ENCODE peak calls at places on chromosome 12, in six cellular contexts. S is PC-3, C is cardiac muscle cell, K is psoas muscle, Y is PC-9, P is HCT116. G is an unnamed sample.

GRCh38 chr12:9049520-9050133 is 60.3 kb downstream of the KLRG1 start:
- DNase-seq in S (peak; percentile 56), C (peak; percentile 56), K (no peak), Y (peak; percentile 34), P (peak; percentile 48), G (peak; percentile 11)

GRCh38 chr12:19946549-19946948 is 421.8 kb upstream of the PDE3A start:
- DNase-seq in S (peak; percentile 62), C (no peak), K (no peak), Y (no peak), P (no peak), G (peak; percentile 81)

GRCh38 chr12:118190266-118190665 is 54.3 kb downstream of the PEBP1 start:
- DNase-seq in S (no peak), C (peak; percentile 15), K (no peak), Y (no peak), P (no peak), G (no peak)

GRCh38 chr12:45498645-45499044 is 230.9 kb upstream of the ARID2 start:
- DNase-seq in S (no peak), C (no peak), K (no peak), Y (no peak), P (no peak), G (no peak)

GRCh38 chr12:70637686-70638085 is 457 bp upstream of the PTPRB start:
- DNase-seq in S (peak; percentile 23), C (no peak), K (no peak), Y (no peak), P (no peak), G (no peak)

GRCh38 chr12:111446044-111446581 is 40.4 kb downstream of the SH2B3 start:
- DNase-seq in S (no peak), C (no peak), K (no peak), Y (no peak), P (no peak), G (peak; percentile 30)

GRCh38 chr12:53989227-53990113 is 4.5 kb downstream of the HOXC10 start:
- DNase-seq in S (peak; percentile 77), C (peak; percentile 45), K (no peak), Y (peak; percentile 59), P (no peak), G (no peak)

GRCh38 chr12:101051901-101052550 is 158.0 kb downstream of the SLC5A8 start:
- DNase-seq in S (peak; percentile 81), C (no peak), K (no peak), Y (no peak), P (peak; percentile 88), G (peak; percentile 16)

GRCh38 chr12:62799126-62799736 is 135.7 kb downstream of the PPM1H start:
- DNase-seq in S (peak; percentile 87), C (peak; percentile 83), K (no peak), Y (peak; percentile 52), P (peak; percentile 48), G (peak; percentile 43)

GRCh38 chr12:93908846-93909592 is 231.8 kb downstream of the CRADD start:
- DNase-seq in S (peak; percentile 75), C (no peak), K (peak; percentile 42), Y (peak; percentile 37), P (no peak), G (no peak)

GRCh38 chr12:25496098-25496587 is 56.9 kb downstream of the LMNTD1 start:
- DNase-seq in S (no peak), C (no peak), K (no peak), Y (no peak), P (no peak), G (no peak)

GRCh38 chr12:25764409-25764808 is 194.1 kb upstream of the RASSF8 start:
- DNase-seq in S (no peak), C (no peak), K (no peak), Y (no peak), P (no peak), G (no peak)

GRCh38 chr12:113252494-113252893 is 31.2 kb downstream of the TPCN1 start:
- DNase-seq in S (no peak), C (no peak), K (no peak), Y (no peak), P (no peak), G (no peak)

GRCh38 chr12:117356048-117356447 is 5.4 kb downstream of the NOS1 start:
- DNase-seq in S (peak; percentile 89), C (no peak), K (no peak), Y (no peak), P (no peak), G (no peak)

GRCh38 chr12:96420255-96420930 is 20.2 kb upstream of the CDK17 start:
- DNase-seq in S (no peak), C (no peak), K (no peak), Y (no peak), P (no peak), G (no peak)

GRCh38 chr12:49970658-49971057 is 2.1 kb upstream of the AQP6 start:
- DNase-seq in S (no peak), C (no peak), K (no peak), Y (no peak), P (no peak), G (no peak)

GRCh38 chr12:57735952-57736742 is 2.4 kb downstream of the AGAP2 start:
- DNase-seq in S (peak; percentile 45), C (peak; percentile 44), K (no peak), Y (peak; percentile 24), P (no peak), G (no peak)
- TF ChIP-seq CTCF in S (peak; percentile 44), C (peak; percentile 40), K (no peak), Y (no peak), P (no peak), G (peak; percentile 51)

GRCh38 chr12:34341362-34341733 is 319.1 kb downstream of the ALG10 start:
- DNase-seq in S (no peak), C (no peak), K (no peak), Y (no peak), P (no peak), G (no peak)

GRCh38 chr12:34336619-34337465 is 314.5 kb downstream of the ALG10 start:
- DNase-seq in S (no peak), C (no peak), K (no peak), Y (no peak), P (no peak), G (no peak)

GRCh38 chr12:34339922-34340321 is 317.6 kb downstream of the ALG10 start:
- DNase-seq in S (no peak), C (no peak), K (no peak), Y (no peak), P (no peak), G (no peak)

GRCh38 chr12:34340534-34341361 is 318.5 kb downstream of the ALG10 start:
- DNase-seq in S (peak; percentile 11), C (no peak), K (no peak), Y (no peak), P (no peak), G (no peak)

GRCh38 chr12:34338751-34339150 is 316.5 kb downstream of the ALG10 start:
- DNase-seq in S (no peak), C (no peak), K (no peak), Y (no peak), P (no peak), G (no peak)
- H3K9me3 ChIP-seq in S (no peaks in the 10 kb centered on the region), C (no peaks in the 10 kb centered on the region), K (no peaks in the 10 kb centered on the region), Y (no peaks in the 10 kb centered on the region), P (no peaks in the 10 kb centered on the region), G (peaks cover 100% of the 10 kb centered on the region)

GRCh38 chr12:12265035-12265434 is 1.8 kb downstream of the LRP6 start:
- DNase-seq in S (no peak), C (no peak), K (no peak), Y (no peak), P (no peak), G (no peak)
- H3K27ac ChIP-seq in S (no peak overlapping the region), C (peak overlapping the region; percentile 100), K (peak overlapping the region; percentile 99), Y (peak overlapping the region; percentile 24), P (no peak overlapping the region), G (no peak overlapping the region)

GRCh38 chr12:115973968-115974765 is 303.3 kb downstream of the MED13L start:
- DNase-seq in S (no peak), C (no peak), K (no peak), Y (no peak), P (no peak), G (no peak)
- TF ChIP-seq CTCF in S (no peak), C (no peak), K (no peak), Y (no peak), P (no peak), G (no peak)